ENCODE peak calls at places on chromosomes 5 and 9, in five cellular contexts. L, A, O, Z and E are unnamed samples.

GRCh38 chr5:100517301-100517974 is 17.7 kb upstream of the FAM174A start:
- DNase-seq in L (no peak), A (peak; percentile 49), O (no peak), Z (no peak), E (no peak)

GRCh38 chr9:126291925-126292324 is 34.7 kb upstream of the MVB12B start:
- DNase-seq in A (no peak), O (no peak), Z (no peak), L (no peak), E (no peak)

GRCh38 chr9:28801144-28801799 is 1228.0 kb upstream of the C9orf72 start:
- DNase-seq in L (no peak), A (peak; percentile 69), O (no peak), Z (no peak), E (no peak)

GRCh38 chr5:180704362-180704761 is 35.5 kb downstream of the OR2Y1 start:
- DNase-seq in A (peak; percentile 31), O (no peak), L (no peak), Z (no peak), E (no peak)

GRCh38 chr5:89117131-89117644 is 234.2 kb upstream of the MEF2C start:
- DNase-seq in A (peak; percentile 66), L (no peak), Z (no peak), O (no peak), E (no peak)

GRCh38 chr9:110261631-110262030 is 5.3 kb upstream of the TXN start:
- DNase-seq in L (no peak), A (no peak), O (no peak), Z (no peak), E (no peak)

GRCh38 chr5:16736158-16736994 is 119.6 kb upstream of the RETREG1 start:
- DNase-seq in A (peak; percentile 95), Z (no peak), L (no peak), O (peak; percentile 90), E (no peak)

GRCh38 chr5:86605881-86606280 is 11.9 kb upstream of the COX7C start:
- DNase-seq in L (no peak), A (no peak), Z (no peak), O (no peak), E (no peak)

GRCh38 chr5:103094737-103095136 is 25.2 kb downstream of the GIN1 start:
- DNase-seq in L (no peak), A (no peak), Z (no peak), O (no peak), E (no peak)

GRCh38 chr5:38193015-38193581 is 65.3 kb upstream of the EGFLAM start:
- DNase-seq in A (peak; percentile 38), O (peak; percentile 76), L (peak; percentile 52), Z (peak; percentile 59), E (peak; percentile 37)

GRCh38 chr9:83535736-83536135 is 2.5 kb downstream of the FRMD3 start:
- DNase-seq in Z (no peak), L (no peak), O (no peak), A (no peak), E (no peak)

GRCh38 chr9:27157086-27157485 is 48.1 kb downstream of the TEK start:
- DNase-seq in O (no peak), A (peak; percentile 25), Z (no peak), L (no peak), E (no peak)

GRCh38 chr9:131982102-131982501 is 97.6 kb downstream of the MED27 start:
- DNase-seq in O (no peak), Z (no peak), A (no peak), L (no peak), E (no peak)

GRCh38 chr9:114718801-114719221 is 36.8 kb upstream of the TEX48 start:
- DNase-seq in A (peak; percentile 97), Z (peak; percentile 99), L (no peak), O (peak; percentile 9), E (peak; percentile 55)

GRCh38 chr9:36966371-36967097 is 67.5 kb downstream of the PAX5 start:
- DNase-seq in Z (no peak), O (no peak), A (no peak), L (no peak), E (no peak)

GRCh38 chr9:14350766-14351165 is 36.8 kb upstream of the NFIB start:
- DNase-seq in O (no peak), A (peak; percentile 28), Z (no peak), L (peak; percentile 42), E (no peak)

GRCh38 chr5:66717455-66718373 is 121.5 kb downstream of the MAST4 start:
- DNase-seq in O (no peak), L (no peak), Z (no peak), A (no peak), E (no peak)

GRCh38 chr5:42064821-42065220 is 139.7 kb downstream of the FBXO4 start:
- DNase-seq in A (peak; percentile 96), O (no peak), L (no peak), Z (no peak), E (no peak)

GRCh38 chr5:8984386-8984785 is 561.5 kb downstream of the SEMA5A start:
- DNase-seq in Z (no peak), L (no peak), A (no peak), O (no peak), E (no peak)
- H3K9me3 ChIP-seq in Z (no peaks in the 10 kb centered on the region), L (no peaks in the 10 kb centered on the region), A (no peaks in the 10 kb centered on the region), O (no peaks in the 10 kb centered on the region), E (no peaks in the 10 kb centered on the region)

GRCh38 chr9:128552744-128553221 is 396 bp downstream of the SPTAN1 start:
- DNase-seq in Z (peak; percentile 54), L (peak; percentile 48), O (peak; percentile 42), A (no peak), E (peak; percentile 43)

GRCh38 chr9:128554155-128554862 is 1.9 kb downstream of the SPTAN1 start:
- DNase-seq in L (peak; percentile 66), O (peak; percentile 70), Z (no peak), A (peak; percentile 78), E (no peak)

GRCh38 chr9:128555180-128555721 is 2.9 kb downstream of the SPTAN1 start:
- DNase-seq in O (peak; percentile 38), A (peak; percentile 79), L (no peak), Z (no peak), E (no peak)

GRCh38 chr9:128552153-128552743 is at the start of gene SPTAN1:
- DNase-seq in O (peak; percentile 86), Z (peak; percentile 95), L (peak; percentile 86), A (peak; percentile 90), E (peak; percentile 96)

DNA sequence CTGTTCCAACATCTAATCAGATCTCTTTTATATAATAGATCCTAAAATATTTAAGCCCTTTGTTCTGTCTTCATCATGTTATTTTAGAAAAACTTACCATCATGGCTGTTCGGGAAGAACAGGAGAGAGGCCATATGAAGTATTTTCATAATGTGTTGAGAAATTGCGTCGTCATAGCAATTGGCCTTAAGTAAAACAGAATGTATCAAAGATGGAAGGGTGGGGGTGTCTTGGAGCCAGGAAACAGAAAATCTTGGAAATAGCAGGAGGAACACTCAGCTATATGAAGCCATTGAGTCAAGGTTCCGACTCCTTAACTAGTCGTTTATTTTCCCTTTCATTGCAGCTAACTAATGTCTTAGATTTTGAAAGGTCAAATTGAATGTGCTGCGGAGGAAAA is 1.3 kb downstream of the SPTAN1 start:
- DNase-seq in O (no peak), A (peak; percentile 49), Z (no peak), L (no peak), E (no peak)
- H3K9me3 ChIP-seq in O (no peaks in the 10 kb centered on the region), A (no peaks in the 10 kb centered on the region), Z (no peaks in the 10 kb centered on the region), L (no peaks in the 10 kb centered on the region), E (no peaks in the 10 kb centered on the region)

DNA sequence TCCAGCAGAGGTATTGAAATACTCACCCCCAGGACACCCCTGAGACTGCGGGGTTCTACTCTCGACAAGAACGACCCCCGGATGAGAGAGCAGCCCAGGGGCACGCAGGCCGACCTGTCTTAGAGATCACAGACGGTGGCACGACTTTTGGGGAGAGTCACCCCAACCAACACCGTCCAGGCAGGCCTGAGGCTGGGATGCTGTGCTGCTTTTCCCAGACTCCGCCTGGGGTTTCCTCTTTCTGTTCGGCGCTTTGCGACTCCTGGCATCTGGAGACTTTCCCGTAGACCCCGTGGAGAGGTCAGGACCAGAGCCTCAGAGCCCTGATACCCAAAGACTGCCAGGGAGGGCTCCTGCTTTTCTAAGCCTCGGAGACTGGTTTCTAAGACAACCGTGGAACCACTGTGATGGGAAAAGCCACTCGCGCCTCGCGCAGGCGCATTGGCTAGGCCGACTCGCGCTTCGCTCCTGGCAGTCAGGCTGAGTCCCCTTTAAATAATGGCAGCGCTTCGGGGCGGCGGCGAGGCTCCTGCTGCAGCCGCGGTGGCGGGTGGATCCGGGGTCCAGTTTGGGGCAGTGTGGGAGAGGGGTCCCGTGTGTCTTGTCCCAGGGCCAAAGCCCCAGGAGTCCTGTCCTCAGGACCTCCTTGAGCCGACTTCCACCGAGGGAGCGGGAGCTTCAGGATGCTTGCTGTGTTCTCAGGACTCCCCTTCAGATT is 484.0 kb downstream of the SPATA31A7 start:
- DNase-seq in Z (no peak), A (no peak), L (no peak), O (no peak), E (no peak)
- H3K9me3 ChIP-seq in Z (no peaks in the 10 kb centered on the region), A (peaks cover 28% of the 10 kb centered on the region), L (no peaks in the 10 kb centered on the region), O (no peaks in the 10 kb centered on the region), E (no peaks in the 10 kb centered on the region)

GRCh38 chr9:40927260-40927631 is 201.2 kb downstream of the FOXD4L6 start:
- DNase-seq in O (no peak), L (no peak), A (no peak), Z (no peak), E (no peak)

GRCh38 chr9:40926404-40927259 is 201.8 kb downstream of the FOXD4L6 start:
- DNase-seq in L (no peak), A (no peak), Z (no peak), O (no peak), E (no peak)

GRCh38 chr9:40927851-40928802 is 200.4 kb downstream of the FOXD4L6 start:
- DNase-seq in A (no peak), O (no peak), L (no peak), Z (no peak), E (no peak)

GRCh38 chr9:40928803-40929487 is 199.5 kb downstream of the FOXD4L6 start:
- DNase-seq in Z (no peak), O (no peak), A (no peak), L (no peak), E (no peak)

GRCh38 chr9:40925149-40925548 is 203.3 kb downstream of the FOXD4L6 start:
- DNase-seq in O (no peak), L (no peak), Z (no peak), A (no peak), E (no peak)
- H3K9me3 ChIP-seq in O (peaks cover 3% of the 10 kb centered on the region), L (peaks cover 85% of the 10 kb centered on the region), Z (peaks cover 46% of the 10 kb centered on the region), A (peaks cover 5% of the 10 kb centered on the region), E (peaks cover 45% of the 10 kb centered on the region)

GRCh38 chr5:152608514-152608913 is 203.4 kb upstream of the NMUR2 start:
- DNase-seq in A (no peak), L (no peak), Z (no peak), O (no peak), E (no peak)
- H3K9me3 ChIP-seq in A (no peaks in the 10 kb centered on the region), L (peaks cover 2% of the 10 kb centered on the region), Z (no peaks in the 10 kb centered on the region), O (no peaks in the 10 kb centered on the region), E (no peaks in the 10 kb centered on the region)

GRCh38 chr5:102080288-102080687 is 215.8 kb downstream of the SLCO4C1 start:
- DNase-seq in A (no peak), L (no peak), Z (no peak), O (no peak), E (no peak)
- H3K9me3 ChIP-seq in A (no peaks in the 10 kb centered on the region), L (no peaks in the 10 kb centered on the region), Z (no peaks in the 10 kb centered on the region), O (no peaks in the 10 kb centered on the region), E (no peaks in the 10 kb centered on the region)

DNA sequence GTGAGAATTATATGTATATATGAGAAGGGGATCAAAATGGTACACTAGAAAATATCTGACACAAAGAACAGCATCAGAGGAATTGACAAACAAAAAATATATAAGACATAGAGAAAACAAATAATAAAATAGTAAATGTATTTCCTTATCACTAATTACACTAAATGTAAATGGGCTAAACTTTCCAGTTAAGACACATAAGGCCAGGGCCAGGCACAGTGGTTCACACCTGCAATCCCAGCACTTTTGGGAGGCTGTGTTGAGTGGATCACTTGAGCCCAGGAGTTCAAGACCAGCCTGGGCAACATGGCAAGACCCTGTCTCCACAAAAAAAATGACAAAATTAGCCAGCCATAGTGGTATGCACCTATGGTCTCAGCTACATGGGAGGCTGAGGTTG is 8.5 kb downstream of the FBXL17 start:
- DNase-seq in Z (no peak), L (no peak), A (no peak), O (no peak), E (no peak)
- H3K9me3 ChIP-seq in Z (peaks cover 19% of the 10 kb centered on the region), L (peaks cover 11% of the 10 kb centered on the region), A (peaks cover 18% of the 10 kb centered on the region), O (no peaks in the 10 kb centered on the region), E (peaks cover 8% of the 10 kb centered on the region)